ENCODE peak calls at places on chromosomes 3 and 15, in four cellular contexts. K is cardiac muscle cell, A is upper lobe of left lung, R is MM.1S. P is an unnamed sample.
A peak's percentile ranks its signal among the peaks of the same experiment; 100 is the strongest.

GRCh38 chr3:101902041-101902440 is 52.7 kb downstream of the NFKBIZ start:
- DNase-seq in K (peak; percentile 88), A (no peak), R (no peak), P (no peak)

GRCh38 chr3:181403876-181404660 is 307.7 kb upstream of the SOX2 start:
- DNase-seq in K (no peak), A (no peak), R (no peak), P (no peak)

GRCh38 chr3:185290266-185290665 is 36.4 kb upstream of the EHHADH start:
- DNase-seq in K (no peak), A (no peak), R (no peak), P (no peak)

GRCh38 chr15:85764649-85765277 is 30.0 kb downstream of the KLHL25 start:
- DNase-seq in K (peak; percentile 58), A (no peak), R (no peak), P (no peak)

GRCh38 chr15:29139540-29140459 is 129.8 kb downstream of the NSMCE3 start:
- DNase-seq in K (peak; percentile 56), A (peak; percentile 90), R (peak; percentile 34), P (peak; percentile 64)

GRCh38 chr15:71131601-71132357 is 16.5 kb downstream of the THSD4 start:
- DNase-seq in K (no peak), A (no peak), R (no peak), P (no peak)

GRCh38 chr3:190265795-190266194 is 56.5 kb downstream of the CLDN1 start:
- DNase-seq in K (peak; percentile 53), A (no peak), R (no peak), P (no peak)

GRCh38 chr3:58724376-58724775 is 57.8 kb upstream of the FAM3D start:
- DNase-seq in K (no peak), A (no peak), R (no peak), P (peak; percentile 31)

GRCh38 chr15:41607033-41607432 is 48.0 kb downstream of the TYRO3 start:
- DNase-seq in K (peak; percentile 83), A (no peak), R (no peak), P (no peak)

GRCh38 chr3:112779558-112780480 is 66.8 kb downstream of the CD200R1L start:
- DNase-seq in K (peak; percentile 23), A (no peak), R (no peak), P (no peak)

GRCh38 chr15:92773340-92773739 is 117.8 kb upstream of the FAM174B start:
- DNase-seq in K (no peak), A (no peak), R (no peak), P (no peak)

GRCh38 chr3:13308406-13308805 is 111.7 kb downstream of the NUP210 start:
- DNase-seq in K (peak; percentile 38), A (no peak), R (no peak), P (peak; percentile 31)

GRCh38 chr3:121961283-121961682 is 60.8 kb downstream of the ILDR1 start:
- DNase-seq in K (no peak), A (no peak), R (no peak), P (no peak)

GRCh38 chr3:131881777-131882176 is 153.0 kb downstream of the CPNE4 start:
- DNase-seq in K (no peak), A (no peak), R (no peak), P (no peak)

GRCh38 chr3:133949438-133949837 is 53.8 kb upstream of the RAB6B start:
- DNase-seq in K (peak; percentile 87), A (no peak), R (no peak), P (no peak)

GRCh38 chr3:164655462-164655861 is 422.8 kb downstream of the SI start:
- DNase-seq in K (no peak), A (no peak), R (no peak), P (no peak)

GRCh38 chr3:184284696-184285095 is 8.9 kb downstream of the ECE2 start:
- DNase-seq in K (peak; percentile 92), A (no peak), R (peak; percentile 30), P (peak; percentile 73)

GRCh38 chr3:146117406-146118285 is 43.3 kb downstream of the PLOD2 start:
- DNase-seq in K (peak; percentile 62), A (no peak), R (no peak), P (no peak)

GRCh38 chr3:124886168-124887051 is 755 bp downstream of the ITGB5 start:
- DNase-seq in K (peak; percentile 59), A (peak; percentile 91), R (peak; percentile 70), P (peak; percentile 78)

GRCh38 chr3:15064299-15064834 is 748 bp downstream of the MRPS25 start:
- DNase-seq in K (peak; percentile 30), A (peak; percentile 74), R (peak; percentile 16), P (no peak)

GRCh38 chr3:39378092-39378491 is 5.1 kb upstream of the SLC25A38 start:
- DNase-seq in K (peak; percentile 35), A (no peak), R (peak; percentile 77), P (peak; percentile 68)

GRCh38 chr3:23702198-23702597 is 103.6 kb upstream of the UBE2E1 start:
- DNase-seq in K (no peak), A (no peak), R (no peak), P (peak; percentile 22)

GRCh38 chr3:40404591-40405198 is 17.7 kb downstream of the ENTPD3 start:
- DNase-seq in K (no peak), A (no peak), R (no peak), P (no peak)

GRCh38 chr3:33855884-33856546 is 57.6 kb downstream of the PDCD6IP start:
- DNase-seq in K (peak; percentile 32), A (peak; percentile 20), R (no peak), P (no peak)

GRCh38 chr3:107452436-107452835 is 70.3 kb upstream of the BBX start:
- DNase-seq in K (peak; percentile 24), A (no peak), R (no peak), P (no peak)

GRCh38 chr3:181274025-181274424 is 284.5 kb upstream of the DNAJC19 start:
- DNase-seq in K (no peak), A (no peak), R (no peak), P (no peak)

GRCh38 chr15:85754993-85755392 is 39.7 kb downstream of the KLHL25 start:
- DNase-seq in K (peak; percentile 46), A (no peak), R (no peak), P (peak; percentile 22)

GRCh38 chr3:143784446-143784845 is 63.8 kb downstream of the SLC9A9 start:
- DNase-seq in K (no peak), A (no peak), R (no peak), P (no peak)

GRCh38 chr15:57915827-57916531 is 149.5 kb downstream of the ALDH1A2 start:
- DNase-seq in K (peak; percentile 10), A (no peak), R (no peak), P (no peak)

GRCh38 chr15:29294732-29295131 is 25.1 kb upstream of the NSMCE3 start:
- DNase-seq in K (no peak), A (no peak), R (no peak), P (no peak)

GRCh38 chr3:193803288-193803687 is 210.3 kb downstream of the OPA1 start:
- DNase-seq in K (no peak), A (no peak), R (no peak), P (no peak)

GRCh38 chr3:71629289-71630252 is 46.0 kb upstream of the FOXP1 start:
- DNase-seq in K (peak; percentile 73), A (no peak), R (no peak), P (no peak)

GRCh38 chr15:79130535-79131130 is 40.1 kb upstream of the RASGRF1 start:
- DNase-seq in K (no peak), A (no peak), R (no peak), P (no peak)

GRCh38 chr3:85482193-85482450 is 523.3 kb downstream of the CADM2 start:
- DNase-seq in K (no peak), A (no peak), R (no peak), P (no peak)

GRCh38 chr3:85487375-85487774 is 528.6 kb downstream of the CADM2 start:
- DNase-seq in K (no peak), A (no peak), R (no peak), P (no peak)

GRCh38 chr3:85481411-85482192 is 522.8 kb downstream of the CADM2 start:
- DNase-seq in K (no peak), A (no peak), R (no peak), P (no peak)

GRCh38 chr3:85483986-85484385 is 525.2 kb downstream of the CADM2 start:
- DNase-seq in K (no peak), A (no peak), R (no peak), P (no peak)
- TF ChIP-seq CTCF in K (no peak), A (no peak), R (no peak), P (no peak)

DNA sequence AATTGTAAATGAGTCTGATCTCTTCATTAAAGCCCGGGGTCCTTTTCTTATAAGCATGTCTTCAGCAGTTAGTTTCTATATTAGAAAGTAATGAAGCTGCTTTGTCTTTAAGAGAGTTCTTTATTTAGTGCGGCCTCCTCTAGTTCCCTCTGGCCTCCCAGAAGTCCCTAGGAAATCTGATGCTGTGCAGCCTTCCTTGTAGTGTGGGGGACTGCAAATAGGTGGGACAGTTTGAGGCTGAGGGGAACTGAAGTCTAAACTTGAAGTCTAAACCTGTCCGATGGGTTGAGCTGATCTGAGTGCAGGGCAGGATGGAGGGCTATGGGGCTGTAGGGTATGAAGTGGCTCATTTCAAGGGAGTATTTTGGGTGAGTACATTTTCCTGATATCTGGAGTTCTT is 1.4 kb downstream of the CD276 start:
- DNase-seq in K (no peak), A (no peak), R (no peak), P (no peak)
- H3K4me1 ChIP-seq in K (peaks cover 19% of the 10 kb centered on the region), A (peaks cover 25% of the 10 kb centered on the region), R (no peaks in the 10 kb centered on the region), P (peaks cover 13% of the 10 kb centered on the region)

DNA sequence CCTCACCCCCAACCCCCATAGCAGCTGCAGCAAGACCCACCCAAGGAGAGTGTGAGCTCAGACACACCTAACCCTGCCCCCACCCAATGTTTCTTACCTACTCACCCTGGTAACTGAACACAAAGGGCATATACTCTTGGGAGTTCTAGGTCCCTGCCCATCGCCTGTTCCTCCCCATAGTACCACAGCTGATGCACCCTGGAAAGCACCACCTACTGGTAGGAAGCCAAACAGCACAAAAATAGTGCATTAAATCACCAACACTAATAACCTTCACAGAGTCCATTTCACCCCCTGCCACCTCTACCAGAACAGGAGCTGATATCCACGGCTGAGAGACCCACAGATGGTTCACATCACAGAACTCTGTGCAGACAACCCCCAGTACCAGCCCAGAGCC is 245.2 kb downstream of the EFHB start:
- DNase-seq in K (no peak), A (no peak), R (no peak), P (no peak)
- TF ChIP-seq CTCF in K (no peak), A (no peak), R (peak; percentile 12), P (peak; percentile 27)

DNA sequence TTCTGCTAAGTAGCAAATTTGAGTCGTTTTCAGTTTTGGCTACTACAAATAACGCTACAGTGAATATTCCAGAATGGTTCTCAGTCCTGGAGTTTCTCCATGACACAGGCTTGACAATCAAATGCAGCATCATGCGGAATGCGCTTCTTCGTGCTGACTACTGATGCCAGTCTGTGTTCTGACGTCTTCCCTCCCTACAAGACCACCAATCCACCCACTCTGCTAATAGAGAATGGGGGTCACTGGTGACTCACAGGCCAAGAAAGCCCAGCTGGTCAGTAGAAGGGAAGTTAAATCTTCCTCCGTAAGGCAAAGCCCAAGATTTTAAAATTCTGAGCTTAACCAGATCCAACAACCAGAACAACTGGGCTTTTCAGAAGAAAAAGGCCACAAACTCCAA is 115.1 kb downstream of the XXYLT1 start:
- DNase-seq in K (no peak), A (no peak), R (no peak), P (no peak)
- H3K4me1 ChIP-seq in K (peaks cover 28% of the 10 kb centered on the region), A (peaks cover 55% of the 10 kb centered on the region), R (peaks cover 40% of the 10 kb centered on the region), P (peaks cover 37% of the 10 kb centered on the region)

DNA sequence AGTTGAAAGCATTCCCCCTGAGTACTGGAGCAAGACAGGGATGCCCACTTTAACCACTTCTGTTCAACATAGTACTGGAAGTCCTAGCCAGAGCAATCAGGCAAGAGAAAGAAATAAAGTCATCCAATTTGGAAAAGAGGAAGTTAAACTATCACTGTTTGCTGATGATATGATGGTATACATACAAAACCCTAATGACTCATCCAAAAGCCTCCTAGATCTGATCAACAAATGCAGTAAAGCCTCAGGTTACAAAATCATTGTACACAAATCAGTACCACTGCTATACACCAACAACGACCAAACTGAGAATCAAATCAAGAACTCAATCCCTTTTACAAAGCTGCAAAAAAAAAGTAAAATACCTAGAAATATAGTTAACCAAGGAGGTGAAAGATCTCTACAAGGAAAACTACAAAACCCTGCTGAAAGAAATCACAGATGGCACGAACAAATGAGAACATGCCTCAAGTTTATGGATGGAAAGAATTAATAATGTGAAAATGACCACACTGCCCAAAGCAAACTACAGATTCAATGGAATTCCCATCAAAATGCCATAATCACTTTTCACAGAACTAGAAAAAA is 40.3 kb downstream of the RPL39L start:
- DNase-seq in K (no peak), A (no peak), R (no peak), P (no peak)
- TF ChIP-seq CTCF in K (no peak), A (no peak), R (no peak), P (no peak)